ENCODE peak calls at places on chromosomes 6 and 20, in eight cellular contexts. One of them, this sample, is unnamed.
A peak's percentile ranks its signal among the peaks of the same experiment; 100 is the strongest.

GRCh38 chr6:155085582-155086253 is 90.6 kb downstream of the TIAM2 start:
- DNase-seq in iPS-NIHi11: no peak
- DNase-seq in T follicular helper cell: no peak
- DNase-seq in spleen: no peak
- DNase-seq in esophagus muscularis mucosa: no peak
- DNase-seq in hippocampal formation: no peak
- DNase-seq in ACHN: peak; percentile 9
- DNase-seq in NCI-H460: no peak
- DNase-seq in this sample: no peak

GRCh38 chr6:132131777-132132176 is 180.6 kb upstream of the CCN2 start:
- DNase-seq in spleen: no peak
- DNase-seq in iPS-NIHi11: peak; percentile 21
- DNase-seq in T follicular helper cell: no peak
- DNase-seq in esophagus muscularis mucosa: no peak
- DNase-seq in ACHN: peak; percentile 86
- DNase-seq in hippocampal formation: no peak
- DNase-seq in NCI-H460: peak; percentile 3
- DNase-seq in this sample: peak; percentile 95

GRCh38 chr6:80437186-80437585 is 330.7 kb downstream of the BCKDHB start:
- DNase-seq in hippocampal formation: no peak
- DNase-seq in iPS-NIHi11: no peak
- DNase-seq in esophagus muscularis mucosa: no peak
- DNase-seq in NCI-H460: no peak
- DNase-seq in ACHN: no peak
- DNase-seq in T follicular helper cell: no peak
- DNase-seq in spleen: no peak
- DNase-seq in this sample: no peak

GRCh38 chr6:63306446-63306845 is 13.3 kb downstream of the LGSN start:
- DNase-seq in esophagus muscularis mucosa: no peak
- DNase-seq in iPS-NIHi11: no peak
- DNase-seq in NCI-H460: no peak
- DNase-seq in ACHN: no peak
- DNase-seq in T follicular helper cell: no peak
- DNase-seq in hippocampal formation: no peak
- DNase-seq in spleen: no peak
- DNase-seq in this sample: no peak

GRCh38 chr20:3797592-3798404 is 1.7 kb downstream of the CDC25B start:
- DNase-seq in esophagus muscularis mucosa: no peak
- DNase-seq in ACHN: no peak
- DNase-seq in spleen: peak; percentile 73
- DNase-seq in T follicular helper cell: no peak
- DNase-seq in hippocampal formation: no peak
- DNase-seq in NCI-H460: no peak
- DNase-seq in iPS-NIHi11: no peak
- DNase-seq in this sample: no peak

GRCh38 chr6:29995346-29995777 is 53.0 kb downstream of the HLA-A start:
- DNase-seq in hippocampal formation: no peak
- DNase-seq in ACHN: peak; percentile 16
- DNase-seq in T follicular helper cell: no peak
- DNase-seq in NCI-H460: peak; percentile 55
- DNase-seq in spleen: no peak
- DNase-seq in iPS-NIHi11: no peak
- DNase-seq in esophagus muscularis mucosa: no peak
- DNase-seq in this sample: no peak

GRCh38 chr6:122809671-122810070 is 20.6 kb downstream of the SMPDL3A start:
- DNase-seq in NCI-H460: no peak
- DNase-seq in esophagus muscularis mucosa: no peak
- DNase-seq in iPS-NIHi11: no peak
- DNase-seq in ACHN: no peak
- DNase-seq in spleen: no peak
- DNase-seq in T follicular helper cell: no peak
- DNase-seq in hippocampal formation: no peak
- DNase-seq in this sample: no peak

GRCh38 chr20:31968299-31969126 is 562 bp downstream of the XKR7 start:
- DNase-seq in T follicular helper cell: peak; percentile 74
- DNase-seq in spleen: peak; percentile 92
- DNase-seq in ACHN: peak; percentile 81
- DNase-seq in iPS-NIHi11: peak; percentile 99
- DNase-seq in esophagus muscularis mucosa: no peak
- DNase-seq in NCI-H460: peak; percentile 58
- DNase-seq in hippocampal formation: peak; percentile 38
- DNase-seq in this sample: peak; percentile 10

GRCh38 chr20:63215101-63216040 is 560 bp downstream of the YTHDF1 start:
- DNase-seq in spleen: no peak
- DNase-seq in NCI-H460: peak; percentile 59
- DNase-seq in iPS-NIHi11: peak; percentile 77
- DNase-seq in T follicular helper cell: no peak
- DNase-seq in ACHN: peak; percentile 72
- DNase-seq in esophagus muscularis mucosa: no peak
- DNase-seq in hippocampal formation: no peak
- DNase-seq in this sample: no peak

GRCh38 chr6:121382467-121383121 is 48.3 kb upstream of the TBC1D32 start:
- DNase-seq in spleen: no peak
- DNase-seq in esophagus muscularis mucosa: no peak
- DNase-seq in NCI-H460: no peak
- DNase-seq in hippocampal formation: no peak
- DNase-seq in iPS-NIHi11: no peak
- DNase-seq in ACHN: no peak
- DNase-seq in T follicular helper cell: no peak
- DNase-seq in this sample: no peak

GRCh38 chr6:82143041-82143481 is 104.5 kb downstream of the IBTK start:
- DNase-seq in iPS-NIHi11: no peak
- DNase-seq in ACHN: no peak
- DNase-seq in hippocampal formation: no peak
- DNase-seq in esophagus muscularis mucosa: no peak
- DNase-seq in NCI-H460: no peak
- DNase-seq in spleen: no peak
- DNase-seq in T follicular helper cell: no peak
- DNase-seq in this sample: peak; percentile 36

GRCh38 chr6:105317607-105318533 is 85.0 kb downstream of the PREP start:
- DNase-seq in ACHN: peak; percentile 47
- DNase-seq in T follicular helper cell: no peak
- DNase-seq in hippocampal formation: no peak
- DNase-seq in NCI-H460: no peak
- DNase-seq in iPS-NIHi11: peak; percentile 23
- DNase-seq in esophagus muscularis mucosa: peak; percentile 68
- DNase-seq in spleen: no peak
- DNase-seq in this sample: no peak

GRCh38 chr20:36461600-36462439 is 79.5 kb upstream of the MYL9 start:
- DNase-seq in hippocampal formation: no peak
- DNase-seq in iPS-NIHi11: peak; percentile 58
- DNase-seq in T follicular helper cell: peak; percentile 25
- DNase-seq in esophagus muscularis mucosa: no peak
- DNase-seq in NCI-H460: no peak
- DNase-seq in spleen: peak; percentile 91
- DNase-seq in ACHN: peak; percentile 33
- DNase-seq in this sample: no peak

GRCh38 chr20:23515250-23515939 is 24.5 kb downstream of the CST8 start:
- DNase-seq in T follicular helper cell: no peak
- DNase-seq in ACHN: no peak
- DNase-seq in hippocampal formation: no peak
- DNase-seq in esophagus muscularis mucosa: no peak
- DNase-seq in spleen: no peak
- DNase-seq in NCI-H460: no peak
- DNase-seq in iPS-NIHi11: no peak
- DNase-seq in this sample: no peak

GRCh38 chr6:125678601-125679000 is 70.8 kb upstream of the HEY2 start:
- DNase-seq in hippocampal formation: no peak
- DNase-seq in NCI-H460: no peak
- DNase-seq in iPS-NIHi11: no peak
- DNase-seq in esophagus muscularis mucosa: no peak
- DNase-seq in spleen: no peak
- DNase-seq in ACHN: no peak
- DNase-seq in T follicular helper cell: no peak
- DNase-seq in this sample: no peak

GRCh38 chr20:45944151-45944964 is 9.9 kb downstream of the PCIF1 start:
- DNase-seq in T follicular helper cell: no peak
- DNase-seq in hippocampal formation: no peak
- DNase-seq in esophagus muscularis mucosa: no peak
- DNase-seq in iPS-NIHi11: no peak
- DNase-seq in ACHN: peak; percentile 25
- DNase-seq in spleen: no peak
- DNase-seq in NCI-H460: peak; percentile 51
- DNase-seq in this sample: no peak

GRCh38 chr20:2838170-2838797 is 2.2 kb downstream of the PCED1A start:
- DNase-seq in hippocampal formation: no peak
- DNase-seq in iPS-NIHi11: no peak
- DNase-seq in NCI-H460: no peak
- DNase-seq in esophagus muscularis mucosa: no peak
- DNase-seq in spleen: no peak
- DNase-seq in T follicular helper cell: no peak
- DNase-seq in ACHN: no peak
- DNase-seq in this sample: no peak

GRCh38 chr20:59222982-59223610 is 59.5 kb downstream of the ZNF831 start:
- DNase-seq in esophagus muscularis mucosa: peak; percentile 77
- DNase-seq in iPS-NIHi11: peak; percentile 33
- DNase-seq in NCI-H460: no peak
- DNase-seq in hippocampal formation: peak; percentile 7
- DNase-seq in T follicular helper cell: no peak
- DNase-seq in spleen: no peak
- DNase-seq in ACHN: no peak
- DNase-seq in this sample: no peak

GRCh38 chr6:125839471-125839870 is 48.7 kb downstream of the NCOA7 start:
- DNase-seq in T follicular helper cell: no peak
- DNase-seq in spleen: no peak
- DNase-seq in NCI-H460: no peak
- DNase-seq in esophagus muscularis mucosa: no peak
- DNase-seq in iPS-NIHi11: no peak
- DNase-seq in hippocampal formation: peak; percentile 40
- DNase-seq in ACHN: no peak
- DNase-seq in this sample: no peak

GRCh38 chr20:50372770-50373088 is 137.5 kb upstream of the PTPN1 start:
- DNase-seq in spleen: no peak
- DNase-seq in esophagus muscularis mucosa: no peak
- DNase-seq in NCI-H460: no peak
- DNase-seq in ACHN: peak; percentile 28
- DNase-seq in iPS-NIHi11: no peak
- DNase-seq in hippocampal formation: no peak
- DNase-seq in T follicular helper cell: no peak
- DNase-seq in this sample: no peak

GRCh38 chr6:130694617-130695016 is 132.6 kb upstream of the SMLR1 start:
- DNase-seq in T follicular helper cell: no peak
- DNase-seq in NCI-H460: no peak
- DNase-seq in hippocampal formation: no peak
- DNase-seq in esophagus muscularis mucosa: no peak
- DNase-seq in iPS-NIHi11: no peak
- DNase-seq in spleen: no peak
- DNase-seq in ACHN: no peak
- DNase-seq in this sample: no peak

GRCh38 chr20:58094698-58095097 is 133.8 kb downstream of the ANKRD60 start:
- DNase-seq in T follicular helper cell: no peak
- DNase-seq in hippocampal formation: no peak
- DNase-seq in NCI-H460: no peak
- DNase-seq in spleen: no peak
- DNase-seq in ACHN: no peak
- DNase-seq in esophagus muscularis mucosa: peak; percentile 29
- DNase-seq in iPS-NIHi11: no peak
- DNase-seq in this sample: no peak

GRCh38 chr6:116101298-116101718 is 655 bp downstream of the NT5DC1 start:
- DNase-seq in esophagus muscularis mucosa: no peak
- DNase-seq in spleen: no peak
- DNase-seq in iPS-NIHi11: no peak
- DNase-seq in ACHN: peak; percentile 1
- DNase-seq in NCI-H460: no peak
- DNase-seq in hippocampal formation: no peak
- DNase-seq in T follicular helper cell: no peak
- DNase-seq in this sample: no peak

GRCh38 chr20:21808863-21809664 is 103.6 kb downstream of the PAX1 start:
- DNase-seq in T follicular helper cell: peak; percentile 1
- DNase-seq in esophagus muscularis mucosa: no peak
- DNase-seq in ACHN: peak; percentile 2
- DNase-seq in spleen: peak; percentile 83
- DNase-seq in NCI-H460: no peak
- DNase-seq in iPS-NIHi11: peak; percentile 95
- DNase-seq in hippocampal formation: peak; percentile 1
- DNase-seq in this sample: no peak

GRCh38 chr6:21595265-21595950 is 1.9 kb downstream of the SOX4 start:
- DNase-seq in spleen: peak; percentile 86
- DNase-seq in iPS-NIHi11: peak; percentile 48
- DNase-seq in hippocampal formation: no peak
- DNase-seq in T follicular helper cell: no peak
- DNase-seq in ACHN: peak; percentile 19
- DNase-seq in esophagus muscularis mucosa: no peak
- DNase-seq in NCI-H460: no peak
- DNase-seq in this sample: no peak

GRCh38 chr6:159941286-159942113 is 27.4 kb upstream of the IGF2R start:
- DNase-seq in ACHN: peak; percentile 27
- DNase-seq in esophagus muscularis mucosa: no peak
- DNase-seq in T follicular helper cell: peak; percentile 5
- DNase-seq in iPS-NIHi11: peak; percentile 13
- DNase-seq in hippocampal formation: peak; percentile 15
- DNase-seq in NCI-H460: peak; percentile 9
- DNase-seq in spleen: no peak
- DNase-seq in this sample: no peak

GRCh38 chr6:139577991-139578604 is 203.7 kb upstream of the CITED2 start:
- DNase-seq in hippocampal formation: no peak
- DNase-seq in esophagus muscularis mucosa: no peak
- DNase-seq in NCI-H460: no peak
- DNase-seq in iPS-NIHi11: no peak
- DNase-seq in spleen: no peak
- DNase-seq in T follicular helper cell: no peak
- DNase-seq in ACHN: peak; percentile 92
- DNase-seq in this sample: peak; percentile 84

GRCh38 chr6:149863596-149863845 is 638 bp downstream of the LRP11 start:
- DNase-seq in NCI-H460: no peak
- DNase-seq in spleen: no peak
- DNase-seq in ACHN: no peak
- DNase-seq in iPS-NIHi11: no peak
- DNase-seq in T follicular helper cell: peak; percentile 12
- DNase-seq in esophagus muscularis mucosa: no peak
- DNase-seq in hippocampal formation: no peak
- DNase-seq in this sample: no peak

GRCh38 chr6:87724994-87725811 is 23.2 kb upstream of the AKIRIN2 start:
- DNase-seq in NCI-H460: no peak
- DNase-seq in esophagus muscularis mucosa: no peak
- DNase-seq in T follicular helper cell: no peak
- DNase-seq in spleen: no peak
- DNase-seq in ACHN: no peak
- DNase-seq in iPS-NIHi11: no peak
- DNase-seq in hippocampal formation: no peak
- DNase-seq in this sample: no peak

GRCh38 chr6:36187446-36187845 is 9.1 kb upstream of the BRPF3 start:
- DNase-seq in hippocampal formation: no peak
- DNase-seq in ACHN: no peak
- DNase-seq in esophagus muscularis mucosa: no peak
- DNase-seq in spleen: no peak
- DNase-seq in T follicular helper cell: no peak
- DNase-seq in NCI-H460: no peak
- DNase-seq in iPS-NIHi11: no peak
- DNase-seq in this sample: no peak

GRCh38 chr20:53050338-53050737 is 78.2 kb downstream of the TSHZ2 start:
- DNase-seq in hippocampal formation: no peak
- DNase-seq in iPS-NIHi11: no peak
- DNase-seq in T follicular helper cell: no peak
- DNase-seq in ACHN: no peak
- DNase-seq in esophagus muscularis mucosa: no peak
- DNase-seq in NCI-H460: no peak
- DNase-seq in spleen: no peak
- DNase-seq in this sample: no peak

GRCh38 chr20:63641146-63641791 is 12.0 kb downstream of the STMN3 start:
- DNase-seq in NCI-H460: no peak
- DNase-seq in hippocampal formation: no peak
- DNase-seq in iPS-NIHi11: no peak
- DNase-seq in ACHN: no peak
- DNase-seq in esophagus muscularis mucosa: no peak
- DNase-seq in T follicular helper cell: no peak
- DNase-seq in spleen: peak; percentile 93
- DNase-seq in this sample: no peak

GRCh38 chr20:20462185-20462584 is 94.3 kb downstream of the INSM1 start:
- DNase-seq in ACHN: no peak
- DNase-seq in spleen: no peak
- DNase-seq in T follicular helper cell: no peak
- DNase-seq in iPS-NIHi11: no peak
- DNase-seq in esophagus muscularis mucosa: no peak
- DNase-seq in hippocampal formation: no peak
- DNase-seq in NCI-H460: no peak
- DNase-seq in this sample: no peak

GRCh38 chr6:141107562-141108160 is 1025.1 kb upstream of the GJE1 start:
- DNase-seq in T follicular helper cell: no peak
- DNase-seq in NCI-H460: no peak
- DNase-seq in hippocampal formation: no peak
- DNase-seq in iPS-NIHi11: peak; percentile 17
- DNase-seq in spleen: no peak
- DNase-seq in ACHN: no peak
- DNase-seq in esophagus muscularis mucosa: no peak
- DNase-seq in this sample: no peak

This sample was measured in non-pigmented ciliary epithelial cell.